ENCODE peak calls at places on chromosome 13, in five cellular contexts. F, T, N, S and C are unnamed samples.
A peak's percentile ranks its signal among the peaks of the same experiment; 100 is the strongest.

GRCh38 chr13:59584902-59585670 is 578.6 kb downstream of the DIAPH3 start:
- DNase-seq in N (no peak), S (no peak), F (no peak), T (no peak), C (no peak)

GRCh38 chr13:33446821-33447481 is 161.4 kb upstream of the STARD13 start:
- DNase-seq in S (no peak), F (no peak), N (no peak), T (no peak), C (no peak)

GRCh38 chr13:75902166-75903104 is 266.3 kb downstream of the LMO7 start:
- DNase-seq in F (no peak), N (no peak), T (no peak), S (no peak), C (peak; percentile 22)

GRCh38 chr13:75715598-75716523 is 79.7 kb downstream of the LMO7 start:
- DNase-seq in T (no peak), F (no peak), S (no peak), N (no peak), C (peak; percentile 30)

GRCh38 chr13:95624020-95624419 is 20.5 kb downstream of the DZIP1 start:
- DNase-seq in N (peak; percentile 52), S (no peak), F (peak; percentile 70), T (peak; percentile 29), C (peak; percentile 64)

GRCh38 chr13:24159921-24160324 is 597 bp upstream of the SPATA13 start:
- DNase-seq in T (no peak), N (peak; percentile 14), S (no peak), F (peak; percentile 41), C (no peak)

GRCh38 chr13:42893346-42893745 is 98.7 kb downstream of the EPSTI1 start:
- DNase-seq in F (no peak), N (peak; percentile 34), S (no peak), T (no peak), C (no peak)

GRCh38 chr13:20666948-20667347 is 36.6 kb upstream of the IL17D start:
- DNase-seq in S (no peak), T (no peak), N (no peak), F (no peak), C (no peak)

GRCh38 chr13:112697756-112698655 is 8.2 kb downstream of the ATP11A start:
- DNase-seq in F (no peak), T (peak; percentile 53), N (no peak), S (no peak), C (no peak)

GRCh38 chr13:96090240-96091101 is 564 bp downstream of the HS6ST3 start:
- DNase-seq in S (no peak), F (peak; percentile 66), N (peak; percentile 10), T (no peak), C (peak; percentile 23)

GRCh38 chr13:21675095-21676007 is 4.5 kb downstream of the FGF9 start:
- DNase-seq in S (no peak), T (no peak), N (no peak), F (peak; percentile 56), C (peak; percentile 59)
- TF ChIP-seq EZH2 in S (peak; percentile 60), T (peak; percentile 84), N (peak; percentile 92), F (peak; percentile 52), C (no peak)

DNA sequence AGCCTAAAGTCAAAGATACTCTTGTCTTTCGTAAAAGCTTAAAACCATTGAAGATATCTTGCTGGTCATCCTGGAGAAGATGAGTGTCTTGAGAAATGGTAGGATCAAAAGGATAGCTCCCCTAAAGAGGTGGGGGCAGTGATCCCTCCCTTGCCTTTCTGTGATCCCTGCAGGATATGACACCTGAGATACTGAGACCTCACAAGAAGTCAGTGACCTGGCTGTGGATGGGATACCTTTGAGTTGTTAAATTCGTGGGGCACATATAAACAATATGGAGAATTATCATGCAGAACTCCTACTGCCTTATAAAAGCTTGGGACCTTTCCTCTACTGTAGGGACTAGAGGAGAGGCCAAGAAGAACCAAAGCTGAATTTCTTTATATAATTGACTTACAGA is 21.4 kb downstream of the STOML3 start:
- DNase-seq in T (no peak), N (no peak), S (no peak), F (no peak), C (no peak)
- H3K27ac ChIP-seq in T (no peak overlapping the region), N (no peak overlapping the region), S (no peak overlapping the region), F (no peak overlapping the region), C (no peak overlapping the region)

DNA sequence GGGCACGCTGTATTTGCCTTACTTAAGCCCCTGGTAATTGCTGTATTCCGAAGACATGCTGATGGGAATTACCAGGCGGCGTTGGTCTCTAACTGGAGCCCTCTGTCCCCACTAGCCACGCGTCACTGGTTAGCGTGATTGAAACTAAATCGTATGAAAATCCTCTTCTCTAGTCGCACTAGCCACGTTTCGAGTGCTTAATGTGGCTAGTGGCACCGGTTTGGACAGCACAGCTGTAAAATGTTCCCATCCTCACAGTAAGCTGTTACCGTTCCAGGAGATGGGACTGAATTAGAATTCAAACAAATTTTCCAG is 679 bp downstream of the BRCA2 start:
- DNase-seq in N (no peak), T (no peak), F (peak; percentile 63), S (no peak), C (peak; percentile 50)
- H3K9ac ChIP-seq in N (peak overlapping the region; percentile 89), T (peak overlapping the region; percentile 85), F (peak overlapping the region; percentile 22), S (peak overlapping the region; percentile 83), C (peak overlapping the region; percentile 90)

DNA sequence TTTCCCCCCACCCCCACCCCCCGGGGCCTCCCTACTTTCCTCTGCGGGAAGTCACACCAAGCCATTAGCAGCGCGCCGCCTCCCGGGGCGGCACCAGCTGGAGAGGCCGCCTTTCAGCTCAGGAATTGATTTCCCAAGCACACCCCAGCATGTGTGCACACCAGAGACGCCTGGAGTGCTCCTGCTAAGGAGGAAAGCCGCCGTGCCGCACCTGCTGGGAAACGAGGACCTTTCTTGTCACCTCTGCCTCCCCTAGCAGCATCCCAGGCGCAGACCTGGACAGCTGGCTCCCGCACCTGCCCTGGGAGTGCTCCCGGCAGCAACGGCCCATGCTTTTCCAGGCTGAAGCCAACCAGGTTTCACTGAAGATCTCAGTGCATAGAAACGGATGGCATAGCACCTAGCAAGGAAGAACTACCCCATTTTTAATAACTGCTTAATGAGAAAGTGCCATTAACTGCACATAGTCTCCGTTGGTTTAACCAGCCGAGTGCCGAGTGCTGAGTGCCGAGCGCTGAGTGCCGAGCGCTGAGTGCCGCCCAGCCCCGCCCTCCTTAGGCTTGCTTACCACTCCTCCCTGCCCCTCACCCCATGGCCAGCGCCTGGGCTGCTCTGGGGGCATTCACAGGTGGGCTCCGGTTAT is 165.0 kb downstream of the USP12 start:
- DNase-seq in F (peak; percentile 43), T (no peak), S (no peak), N (peak; percentile 34), C (no peak)
- TF ChIP-seq EZH2 in F (no peak), T (no peak), S (no peak), N (no peak), C (no peak)

GRCh38 chr13:98519976-98520375 is 56.9 kb downstream of the STK24 start:
- DNase-seq in F (no peak), T (no peak), S (no peak), N (no peak), C (no peak)

GRCh38 chr13:98521876-98522275 is 55.0 kb downstream of the STK24 start:
- DNase-seq in T (no peak), N (no peak), F (no peak), S (no peak), C (no peak)

GRCh38 chr13:98523455-98524102 is 53.3 kb downstream of the STK24 start:
- DNase-seq in S (no peak), F (no peak), T (no peak), N (no peak), C (no peak)

GRCh38 chr13:98521461-98521860 is 55.4 kb downstream of the STK24 start:
- DNase-seq in S (no peak), N (no peak), F (no peak), T (no peak), C (no peak)

DNA sequence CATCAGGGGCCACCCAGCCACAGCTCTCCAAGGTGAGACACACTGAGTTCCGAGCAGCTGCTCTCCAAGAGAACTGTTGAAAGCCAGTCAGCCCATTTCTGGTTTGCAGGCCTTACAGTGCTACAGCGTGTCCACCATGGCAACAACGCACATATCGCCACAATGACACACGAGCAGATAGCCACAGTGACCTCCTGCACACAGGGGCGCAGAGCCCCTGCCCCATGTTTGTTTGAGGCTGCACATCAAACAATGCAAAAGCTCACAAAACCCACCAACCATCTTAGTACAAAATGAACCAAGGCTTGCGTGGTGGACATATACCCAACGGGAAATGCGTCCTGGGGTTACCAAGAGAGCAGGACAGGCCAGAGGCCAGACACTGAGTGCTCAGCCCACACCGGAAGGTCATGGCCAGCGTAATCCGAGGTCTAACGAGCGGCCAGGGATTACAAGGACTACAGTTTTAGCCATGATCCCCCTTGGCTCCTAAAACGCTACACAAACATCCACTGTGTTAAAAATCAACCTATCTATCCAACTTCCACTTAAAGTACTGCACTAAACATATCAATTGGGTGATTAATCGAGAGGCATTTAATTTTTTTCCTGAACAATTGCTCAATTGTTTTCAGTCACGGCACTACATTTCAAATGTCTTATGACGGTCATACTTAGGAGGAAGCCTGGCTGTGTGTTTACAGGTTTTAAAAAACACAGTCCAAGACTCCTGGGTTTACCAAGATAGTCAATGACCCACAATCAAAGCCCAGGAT is 56.0 kb downstream of the STK24 start:
- DNase-seq in F (no peak), T (no peak), S (no peak), N (no peak), C (no peak)
- H3K27ac ChIP-seq in F (no peak overlapping the region), T (no peak overlapping the region), S (no peak overlapping the region), N (no peak overlapping the region), C (no peak overlapping the region)

DNA sequence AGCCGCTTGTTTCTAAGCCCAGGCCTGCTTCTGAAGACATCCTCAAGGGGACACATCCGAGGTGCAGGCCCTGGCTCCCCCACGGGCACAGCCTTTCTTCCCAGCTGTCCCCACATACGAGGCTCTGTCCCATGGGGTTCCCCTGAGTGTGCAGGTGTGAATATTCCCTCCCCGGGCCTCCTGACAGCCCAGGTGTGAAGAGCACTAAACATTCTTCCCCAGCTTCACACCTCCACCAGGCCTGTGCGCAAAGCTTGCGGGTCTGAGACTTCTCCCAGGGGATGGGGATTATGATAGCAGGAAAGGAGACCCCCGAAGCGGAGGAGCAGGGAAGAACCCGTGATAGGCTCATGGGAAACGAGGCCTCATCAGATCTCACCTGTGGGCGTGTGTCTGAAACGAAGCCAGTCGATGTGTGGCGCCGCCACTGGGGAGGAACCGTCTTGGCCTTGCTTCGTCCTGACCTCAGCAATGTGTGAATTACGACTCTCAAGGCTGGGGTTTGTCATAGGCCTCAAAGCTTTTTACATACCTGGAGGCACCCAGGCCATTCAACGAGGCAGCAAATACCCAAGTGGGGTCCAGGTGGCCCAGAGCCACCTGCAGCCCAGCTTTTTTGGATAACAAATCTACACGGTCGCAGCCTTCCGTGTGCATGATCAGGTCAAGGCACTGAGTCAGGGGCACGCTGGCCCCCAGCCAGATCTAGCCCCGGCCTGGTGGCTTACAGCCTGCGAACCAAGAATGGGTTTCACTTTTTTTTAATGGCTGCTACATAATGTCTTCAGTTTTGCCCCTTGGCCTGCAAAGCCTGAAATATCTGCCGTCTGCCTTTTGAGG is 134.3 kb downstream of the STK24 start:
- DNase-seq in F (no peak), N (no peak), T (no peak), S (no peak), C (no peak)
- H3K9ac ChIP-seq in F (no peak overlapping the region), N (no peak overlapping the region), T (no peak overlapping the region), S (no peak overlapping the region), C (no peak overlapping the region)

GRCh38 chr13:28659611-28659970 is 661 bp downstream of the POMP start:
- DNase-seq in N (peak; percentile 72), S (no peak), T (no peak), F (no peak), C (peak; percentile 24)
- TF ChIP-seq EZH2 in N (no peak), S (no peak), T (no peak), F (no peak), C (no peak)